ENCODE peak calls at places on chromosomes 7 and 10, in four cellular contexts. X is SK-N-SH; Q is colonic mucosa; K is naive thymus-derived CD4-positive, alpha-beta T cell. J is an unnamed sample.

GRCh38 chr10:61487506-61487905 is 34.3 kb upstream of the TMEM26 start:
- DNase-seq in X (no peak), Q (no peak), K (no peak), J (no peak)

GRCh38 chr7:152504367-152504766 is 68.6 kb upstream of the KMT2C start:
- DNase-seq in X (no peak), Q (no peak), K (no peak), J (no peak)

GRCh38 chr7:96708872-96709271 is 774 bp downstream of the SEM1 start:
- DNase-seq in X (no peak), Q (no peak), K (no peak), J (no peak)

GRCh38 chr7:127776776-127777390 is 124.9 kb downstream of the SND1 start:
- DNase-seq in X (no peak), Q (no peak), K (no peak), J (no peak)

GRCh38 chr7:103076767-103077166 is 1.8 kb downstream of the ARMC10 start:
- DNase-seq in X (no peak), Q (no peak), K (no peak), J (no peak)

GRCh38 chr7:79553811-79554555 is 100.5 kb upstream of the MAGI2 start:
- DNase-seq in X (no peak), Q (no peak), K (no peak), J (no peak)

GRCh38 chr10:22978287-22978686 is 50.4 kb downstream of the ARMC3 start:
- DNase-seq in X (no peak), Q (no peak), K (no peak), J (no peak)

GRCh38 chr10:4868357-4868657 is 42.3 kb downstream of the AKR1E2 start:
- DNase-seq in X (no peak), Q (no peak), K (no peak), J (no peak)

GRCh38 chr7:135704074-135704473 is 23.9 kb downstream of the SLC13A4 start:
- DNase-seq in X (no peak), Q (no peak), K (no peak), J (no peak)

GRCh38 chr7:140062528-140063299 is at the start of gene PARP12:
- DNase-seq in X (peak; percentile 93), Q (peak; percentile 95), K (peak; percentile 83), J (peak; percentile 98)

GRCh38 chr7:24948739-24949138 is 31.2 kb downstream of the OSBPL3 start:
- DNase-seq in X (no peak), Q (no peak), K (no peak), J (no peak)

GRCh38 chr7:1956141-1956540 is 276.6 kb downstream of the MAD1L1 start:
- DNase-seq in X (no peak), Q (no peak), K (no peak), J (no peak)

GRCh38 chr10:128063736-128064614 is 62.2 kb downstream of the MKI67 start:
- DNase-seq in X (no peak), Q (no peak), K (no peak), J (no peak)

GRCh38 chr7:43506460-43506859 is 76.4 kb upstream of the STK17A start:
- DNase-seq in X (no peak), Q (no peak), K (no peak), J (no peak)

GRCh38 chr10:29315814-29316213 is 26.9 kb downstream of the LYZL1 start:
- DNase-seq in X (no peak), Q (no peak), K (no peak), J (no peak)

GRCh38 chr10:105509551-105509950 is 868.5 kb downstream of the SORCS3 start:
- DNase-seq in X (no peak), Q (no peak), K (no peak), J (no peak)

GRCh38 chr10:108327706-108328105 is 1163.2 kb upstream of the SORCS1 start:
- DNase-seq in X (no peak), Q (no peak), K (no peak), J (no peak)

GRCh38 chr10:110488124-110488681 is 9.5 kb upstream of the DUSP5 start:
- DNase-seq in X (no peak), Q (no peak), K (no peak), J (no peak)

GRCh38 chr10:78749898-78750297 is 318.9 kb upstream of the ZMIZ1 start:
- DNase-seq in X (no peak), Q (no peak), K (no peak), J (no peak)

GRCh38 chr10:77618117-77618516 is 19.5 kb downstream of the KCNMA1 start:
- DNase-seq in X (no peak), Q (no peak), K (no peak), J (no peak)

GRCh38 chr7:56079450-56080185 is 13.1 kb downstream of the PHKG1 start:
- DNase-seq in X (peak; percentile 92), Q (peak; percentile 33), K (no peak), J (no peak)

GRCh38 chr7:32930378-32930777 is 26.9 kb upstream of the FKBP9 start:
- DNase-seq in X (no peak), Q (no peak), K (no peak), J (no peak)

GRCh38 chr7:108382932-108383331 is 73.3 kb downstream of the NRCAM start:
- DNase-seq in X (no peak), Q (no peak), K (no peak), J (no peak)

GRCh38 chr10:65394898-65395297 is 1530.9 kb upstream of the LRRTM3 start:
- DNase-seq in X (no peak), Q (no peak), K (no peak), J (no peak)

GRCh38 chr10:75104842-75105241 is 6.6 kb upstream of the SAMD8 start:
- DNase-seq in X (no peak), Q (no peak), K (no peak), J (no peak)

GRCh38 chr10:73232887-73233286 is 14.2 kb downstream of the DNAJC9 start:
- DNase-seq in X (no peak), Q (no peak), K (no peak), J (no peak)

GRCh38 chr7:41058986-41059741 is 643.7 kb downstream of the INHBA start:
- DNase-seq in X (no peak), Q (peak; percentile 24), K (no peak), J (no peak)

GRCh38 chr10:16816830-16817124 is 447 bp downstream of the RSU1 start:
- DNase-seq in X (no peak), Q (no peak), K (no peak), J (peak; percentile 24)

GRCh38 chr7:140940866-140941265 is 16.1 kb upstream of the BRAF start:
- DNase-seq in X (no peak), Q (no peak), K (no peak), J (no peak)

GRCh38 chr7:14734839-14735321 is 167.7 kb downstream of the DGKB start:
- DNase-seq in X (peak; percentile 43), Q (no peak), K (no peak), J (no peak)

GRCh38 chr7:45980181-45980905 is 59.3 kb upstream of the IGFBP3 start:
- DNase-seq in X (no peak), Q (peak; percentile 7), K (no peak), J (no peak)

DNA sequence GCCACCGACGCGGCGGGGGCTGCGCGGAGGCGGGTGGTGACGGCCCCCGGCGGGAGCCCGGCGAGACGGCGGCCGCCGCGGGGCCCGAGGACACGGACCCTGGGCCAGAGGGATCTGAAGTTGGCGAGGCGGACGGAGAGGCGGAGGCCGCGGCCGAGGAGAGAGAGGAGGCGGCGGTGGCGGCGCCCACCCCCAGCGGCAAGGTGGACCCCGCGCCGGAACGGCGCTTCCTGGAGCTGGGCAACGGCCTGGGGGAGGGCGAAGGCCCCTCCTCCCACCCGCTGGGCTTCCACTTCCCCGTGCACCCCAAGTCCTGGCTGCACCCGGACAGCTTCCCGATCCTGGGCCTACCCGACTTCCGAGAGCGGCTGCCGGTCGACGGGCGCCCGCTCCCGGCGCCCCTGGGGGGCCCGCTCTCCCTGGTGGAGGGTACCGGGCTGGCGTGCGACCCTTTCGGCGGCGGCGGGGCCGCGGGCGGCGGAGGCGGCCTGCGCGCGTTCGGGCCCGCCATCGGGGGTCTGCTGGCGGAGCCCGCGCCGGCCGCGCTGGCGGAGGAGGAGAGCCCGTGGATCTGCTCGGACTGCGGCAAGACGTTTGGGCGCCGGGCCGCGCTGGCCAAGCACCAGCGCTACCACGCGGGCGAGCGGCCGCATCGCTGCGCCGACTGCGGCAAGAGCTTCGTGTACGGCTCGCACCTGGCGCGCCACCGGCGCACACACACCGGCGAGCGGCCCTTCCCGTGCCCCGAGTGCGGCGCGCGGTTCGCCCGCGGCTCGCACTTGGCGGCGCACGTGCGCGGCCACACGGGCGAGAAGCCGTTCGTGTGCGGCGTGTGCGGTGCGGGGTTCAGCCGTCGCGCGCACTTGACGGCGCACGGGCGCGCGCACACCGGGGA is 16.2 kb downstream of the ZNF316 start:
- DNase-seq in X (peak; percentile 48), Q (no peak), K (no peak), J (no peak)
- H3K4me3 ChIP-seq in X (no peak overlapping the region), Q (no peak overlapping the region), K (no peak overlapping the region), J (no peak overlapping the region)

DNA sequence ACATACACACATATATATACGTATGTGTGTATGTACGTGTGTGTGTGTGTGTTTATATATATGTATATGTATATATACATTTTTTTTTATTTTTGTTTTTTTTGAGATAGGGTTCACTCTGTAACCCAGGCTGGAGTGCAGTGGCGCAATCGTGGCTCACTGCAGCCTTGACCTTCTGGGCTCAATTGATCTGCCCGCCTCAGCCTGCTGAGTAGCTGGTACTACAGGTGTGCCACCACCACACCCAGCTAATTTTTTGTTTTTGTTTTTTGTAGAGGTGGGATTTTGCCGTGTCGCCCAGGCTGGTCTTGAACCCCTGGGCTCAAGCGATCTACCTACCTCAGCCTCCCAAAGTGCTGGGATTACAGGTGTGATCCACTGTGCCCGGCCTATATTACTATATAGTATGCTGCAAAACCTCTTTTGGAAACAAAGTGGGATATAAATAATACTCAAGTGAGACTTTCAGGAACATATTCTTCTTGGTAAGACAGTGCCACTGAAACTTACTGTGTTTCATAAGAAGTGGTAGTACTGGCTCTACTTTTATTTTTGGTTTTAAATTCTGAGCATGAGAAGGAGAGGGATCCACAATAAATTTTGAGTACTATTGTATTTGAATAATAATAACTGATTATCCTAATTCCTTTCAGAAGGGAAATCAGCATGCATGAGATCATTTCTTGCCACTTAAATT is 51.0 kb downstream of the MLLT10 start:
- DNase-seq in X (no peak), Q (no peak), K (no peak), J (peak; percentile 74)
- H3K4me3 ChIP-seq in X (no peak overlapping the region), Q (no peak overlapping the region), K (no peak overlapping the region), J (peak overlapping the region; percentile 36)

DNA sequence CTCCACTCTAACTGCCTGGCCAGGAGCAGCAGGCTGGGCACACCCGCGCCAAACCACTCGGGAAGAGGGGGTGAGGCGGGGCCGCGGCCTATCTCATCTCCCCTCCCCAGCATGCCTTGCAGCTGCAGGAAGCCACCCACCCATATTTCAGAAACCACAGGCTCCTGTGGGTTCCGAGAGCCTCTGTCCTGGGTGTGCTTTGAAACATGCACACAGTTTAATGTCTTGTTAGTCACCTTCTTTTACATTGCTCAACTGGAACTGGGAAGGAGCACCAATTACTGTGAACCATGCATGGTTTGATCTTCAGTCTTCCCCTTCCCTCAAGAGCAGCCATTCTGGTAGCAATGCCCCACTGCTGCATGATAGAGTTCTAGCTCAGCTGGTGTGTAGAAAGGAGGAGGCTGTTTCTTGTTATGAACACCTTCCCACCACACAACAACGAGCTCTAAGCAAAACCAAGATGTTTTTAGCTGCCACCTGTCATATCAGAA is 37.6 kb upstream of the IKZF1 start:
- DNase-seq in X (no peak), Q (peak; percentile 37), K (peak; percentile 80), J (no peak)
- H3K4me3 ChIP-seq in X (no peak overlapping the region), Q (no peak overlapping the region), K (peak overlapping the region; percentile 14), J (no peak overlapping the region)

GRCh38 chr7:98191668-98192431 is 19.4 kb upstream of the BHLHA15 start:
- DNase-seq in X (no peak), Q (peak; percentile 10), K (no peak), J (no peak)

GRCh38 chr7:98194672-98195457 is 16.4 kb upstream of the BHLHA15 start:
- DNase-seq in X (no peak), Q (no peak), K (no peak), J (no peak)

GRCh38 chr7:98193474-98194180 is 17.6 kb upstream of the BHLHA15 start:
- DNase-seq in X (no peak), Q (no peak), K (no peak), J (no peak)

GRCh38 chr7:98194186-98194585 is 17.1 kb upstream of the BHLHA15 start:
- DNase-seq in X (no peak), Q (no peak), K (no peak), J (no peak)

GRCh38 chr7:98192781-98193457 is 18.3 kb upstream of the BHLHA15 start:
- DNase-seq in X (no peak), Q (peak; percentile 10), K (no peak), J (no peak)
- H3K4me3 ChIP-seq in X (no peak overlapping the region), Q (no peak overlapping the region), K (no peak overlapping the region), J (no peak overlapping the region)